ENCODE peak calls at places on chromosome 13, in ten cellular contexts. E is CD4-positive, CD25-positive, alpha-beta regulatory T cell; H is iPS DF 6.9; U is left ventricle myocardium superior; C is neuronal stem cell; P is stimulated activated CD8-positive, alpha-beta memory T cell treated with anti-CD3 and anti-CD28 coated beads, Interleukin-12 subunit alpha, Interleukin-12 subunit beta, amount 100 ng/mL, for 4 hours; Y is CD4-positive, alpha-beta T cell; N is HFFc6; L is activated CD4-positive, alpha-beta T cell treated with anti-CD3 and anti-CD28 coated beads, Interleukin-2, amount 10 ng/mL, durations not matched to agents 7 days and 5 days; F is stimulated activated CD4-positive, alpha-beta T cell treated with anti-CD3 and anti-CD28 coated beads, Interleukin-2, amount 100 ng/mL, for 4 hours. J is an unnamed sample.

GRCh38 chr13:100213576-100213975 is 124.7 kb downstream of the PCCA start:
- DNase-seq in L (no peak), N (no peak), H (no peak), P (no peak), C (no peak), F (no peak), U (no peak), Y (no peak), E (no peak), J (no peak)

GRCh38 chr13:20391597-20392452 is 133.8 kb downstream of the CRYL1 start:
- DNase-seq in F (no peak), U (no peak), H (no peak), N (no peak), Y (no peak), L (no peak), E (no peak), C (no peak), P (no peak), J (no peak)

GRCh38 chr13:70995338-70995737 is 871.7 kb downstream of the DACH1 start:
- DNase-seq in H (no peak), F (no peak), Y (no peak), C (no peak), N (no peak), L (no peak), E (no peak), P (no peak), U (no peak), J (no peak)

GRCh38 chr13:110624766-110625756 is 9.7 kb downstream of the NAXD start:
- DNase-seq in U (no peak), E (no peak), C (peak), Y (no peak), L (no peak), N (no peak), H (no peak), F (no peak), P (no peak), J (no peak)

GRCh38 chr13:61148211-61148610 is 267.4 kb downstream of the PCDH20 start:
- DNase-seq in E (no peak), U (no peak), C (peak), P (no peak), L (no peak), H (no peak), N (no peak), F (no peak), Y (no peak), J (no peak)

GRCh38 chr13:39789451-39789850 is 134.0 kb downstream of the COG6 start:
- DNase-seq in U (no peak), N (no peak), H (no peak), C (no peak), F (no peak), Y (no peak), E (no peak), P (no peak), L (no peak), J (no peak)

GRCh38 chr13:77697208-77698103 is at the start of gene SLAIN1:
- DNase-seq in U (peak), H (peak), P (peak), C (peak), E (peak), L (peak), Y (peak), N (no peak), F (peak), J (peak)

GRCh38 chr13:73765651-73766384 is 368.4 kb downstream of the KLF12 start:
- DNase-seq in P (peak), E (peak), F (peak), U (peak), Y (peak), C (peak), H (no peak), N (no peak), L (peak), J (peak)

GRCh38 chr13:97122381-97122996 is 99.6 kb upstream of the MBNL2 start:
- DNase-seq in C (no peak), N (peak), L (no peak), P (no peak), U (no peak), F (no peak), Y (no peak), H (no peak), E (no peak), J (peak)

GRCh38 chr13:50800091-50800739 is 43.3 kb downstream of the DLEU7 start:
- DNase-seq in Y (no peak), C (no peak), F (no peak), L (no peak), P (no peak), U (no peak), H (no peak), E (no peak), N (no peak), J (no peak)

GRCh38 chr13:104106705-104107393 is 1040.6 kb upstream of the SLC10A2 start:
- DNase-seq in L (no peak), N (no peak), F (no peak), U (no peak), E (no peak), H (no peak), P (no peak), C (no peak), Y (no peak), J (peak)

GRCh38 chr13:80131204-80131603 is 209.7 kb downstream of the SPRY2 start:
- DNase-seq in H (no peak), Y (no peak), U (peak), F (no peak), L (no peak), N (peak), P (no peak), E (no peak), C (no peak), J (peak)

GRCh38 chr13:110702591-110703526 is 3.1 kb downstream of the CARS2 start:
- DNase-seq in L (no peak), N (peak), U (no peak), Y (no peak), P (no peak), E (no peak), C (no peak), H (no peak), F (no peak), J (no peak)

GRCh38 chr13:107277911-107278310 is 710.0 kb upstream of the ARGLU1 start:
- DNase-seq in L (no peak), N (no peak), Y (no peak), E (no peak), U (no peak), P (no peak), C (no peak), F (no peak), H (no peak), J (no peak)

GRCh38 chr13:76764429-76764828 is 121.8 kb downstream of the KCTD12 start:
- DNase-seq in E (no peak), L (no peak), Y (no peak), C (no peak), N (no peak), P (no peak), U (peak), F (no peak), H (no peak), J (peak)

GRCh38 chr13:51832471-51833152 is 12.4 kb downstream of the TMEM272 start:
- DNase-seq in P (no peak), C (no peak), H (no peak), Y (peak), N (peak), L (peak), F (peak), U (no peak), E (peak), J (peak)

GRCh38 chr13:30719521-30719914 is 15.8 kb upstream of the ALOX5AP start:
- DNase-seq in L (no peak), N (no peak), H (no peak), U (no peak), Y (no peak), C (no peak), P (no peak), E (no peak), F (no peak), J (no peak)

GRCh38 chr13:79973533-79973963 is 367.4 kb downstream of the SPRY2 start:
- DNase-seq in E (no peak), H (peak), F (no peak), Y (no peak), C (no peak), N (no peak), U (peak), P (no peak), L (no peak), J (peak)

GRCh38 chr13:97191143-97191542 is 31.0 kb upstream of the MBNL2 start:
- DNase-seq in U (no peak), Y (no peak), L (no peak), F (no peak), C (no peak), E (no peak), H (no peak), P (no peak), N (no peak), J (no peak)

GRCh38 chr13:20461860-20462532 is 63.7 kb downstream of the CRYL1 start:
- DNase-seq in H (no peak), E (no peak), U (peak), C (no peak), Y (no peak), F (no peak), P (no peak), N (no peak), L (no peak), J (peak)

GRCh38 chr13:112638919-112639318 is 50.9 kb upstream of the ATP11A start:
- DNase-seq in P (no peak), U (no peak), C (no peak), F (no peak), N (no peak), Y (no peak), L (no peak), H (no peak), E (no peak), J (no peak)

GRCh38 chr13:112441779-112442310 is 65.7 kb downstream of the SPACA7 start:
- DNase-seq in E (no peak), Y (no peak), H (no peak), N (no peak), P (no peak), L (no peak), U (no peak), F (no peak), C (no peak), J (no peak)

GRCh38 chr13:100566543-100566942 is 22.0 kb downstream of the GGACT start:
- DNase-seq in N (peak), H (no peak), P (no peak), U (no peak), E (no peak), L (no peak), F (no peak), Y (no peak), C (no peak), J (no peak)

GRCh38 chr13:84641491-84641890 is 759.2 kb upstream of the SLITRK1 start:
- DNase-seq in H (no peak), Y (no peak), C (no peak), E (no peak), U (no peak), L (no peak), N (peak), F (no peak), P (no peak), J (no peak)

GRCh38 chr13:110014719-110015118 is 228.3 kb upstream of the IRS2 start:
- DNase-seq in U (no peak), C (no peak), F (no peak), E (no peak), N (no peak), H (no peak), P (no peak), L (no peak), Y (no peak), J (no peak)

GRCh38 chr13:112172641-112173171 is 105.8 kb downstream of the SOX1 start:
- DNase-seq in P (no peak), F (no peak), E (no peak), H (no peak), L (no peak), Y (no peak), U (no peak), C (no peak), N (no peak), J (no peak)

GRCh38 chr13:30341815-30342570 is 34.6 kb upstream of the KATNAL1 start:
- DNase-seq in E (no peak), C (no peak), H (no peak), U (peak), N (peak), Y (no peak), P (no peak), F (no peak), L (no peak), J (peak)

GRCh38 chr13:49351871-49352270 is 92.0 kb downstream of the CAB39L start:
- DNase-seq in U (no peak), C (no peak), Y (no peak), N (peak), E (no peak), L (no peak), P (no peak), H (no peak), F (no peak), J (no peak)

GRCh38 chr13:78659450-78660110 is 625 bp upstream of the OBI1 start:
- DNase-seq in F (no peak), N (no peak), P (no peak), E (no peak), L (no peak), C (no peak), Y (no peak), H (no peak), U (no peak), J (peak)

GRCh38 chr13:113547248-113547971 is 37.1 kb upstream of the TFDP1 start:
- DNase-seq in P (no peak), U (no peak), Y (no peak), H (no peak), C (no peak), E (no peak), N (peak), L (peak), F (no peak), J (peak)

GRCh38 chr13:106306748-106307277 is 228.6 kb downstream of the EFNB2 start:
- DNase-seq in N (no peak), Y (no peak), F (no peak), U (no peak), C (no peak), L (no peak), E (no peak), H (no peak), P (no peak), J (no peak)

GRCh38 chr13:112115403-112116091 is 48.6 kb downstream of the SOX1 start:
- DNase-seq in Y (no peak), L (no peak), N (no peak), C (no peak), U (no peak), P (no peak), E (no peak), H (no peak), F (no peak), J (no peak)

GRCh38 chr13:52786747-52787146 is 47.1 kb upstream of the CNMD start:
- DNase-seq in U (no peak), C (no peak), Y (no peak), F (no peak), E (no peak), L (no peak), P (no peak), H (no peak), N (no peak), J (no peak)

GRCh38 chr13:113531041-113531873 is 40.7 kb upstream of the DCUN1D2 start:
- DNase-seq in H (no peak), F (no peak), Y (no peak), P (no peak), E (no peak), U (no peak), C (no peak), N (no peak), L (no peak), J (no peak)

GRCh38 chr13:26710166-26710565 is 50.4 kb downstream of the GPR12 start:
- DNase-seq in H (no peak), U (no peak), P (no peak), C (no peak), N (no peak), L (no peak), Y (no peak), E (no peak), F (no peak), J (no peak)

GRCh38 chr13:75384881-75385707 is 96.9 kb downstream of the TBC1D4 start:
- DNase-seq in N (no peak), F (no peak), C (no peak), Y (no peak), L (no peak), H (no peak), E (no peak), U (no peak), P (no peak), J (no peak)

GRCh38 chr13:95676100-95676774 is 702 bp upstream of the DNAJC3 start:
- DNase-seq in Y (no peak), H (peak), L (peak), E (peak), N (peak), C (no peak), P (no peak), U (no peak), F (no peak), J (peak)

GRCh38 chr13:97934590-97934989 is 18.9 kb upstream of the IPO5 start:
- DNase-seq in P (no peak), H (no peak), U (no peak), E (no peak), F (no peak), N (no peak), L (no peak), C (no peak), Y (no peak), J (no peak)

GRCh38 chr13:65292488-65292901 is 1937.6 kb downstream of the PCDH9 start:
- DNase-seq in L (no peak), Y (no peak), P (no peak), C (no peak), N (peak), H (no peak), E (no peak), F (no peak), U (no peak), J (no peak)